ENCODE peak calls at places on chromosomes 13 and 19, in four cellular contexts. One of them, this sample, is unnamed.

GRCh38 chr13:50393641-50394040 is 378.4 kb downstream of the KCNRG start:
- DNase-seq in nephron progenitor cell: peak
- DNase-seq in AG09309: no peak
- DNase-seq in mammary epithelial cell: no peak
- DNase-seq in this sample: no peak

GRCh38 chr19:3479819-3480215 is 508 bp downstream of the SMIM24 start:
- DNase-seq in nephron progenitor cell: peak
- DNase-seq in mammary epithelial cell: no peak
- DNase-seq in AG09309: no peak
- DNase-seq in this sample: no peak

GRCh38 chr19:55146078-55146647 is 2.8 kb downstream of the TNNT1 start:
- DNase-seq in nephron progenitor cell: peak
- DNase-seq in AG09309: no peak
- DNase-seq in mammary epithelial cell: peak
- DNase-seq in this sample: no peak

GRCh38 chr19:29532097-29532496 is 6.3 kb downstream of the VSTM2B start:
- DNase-seq in nephron progenitor cell: no peak
- DNase-seq in AG09309: no peak
- DNase-seq in mammary epithelial cell: no peak
- DNase-seq in this sample: no peak

GRCh38 chr13:74675185-74675584 is 541.0 kb upstream of the KLF12 start:
- DNase-seq in AG09309: no peak
- DNase-seq in mammary epithelial cell: peak
- DNase-seq in nephron progenitor cell: no peak
- DNase-seq in this sample: no peak

GRCh38 chr13:28820099-28821051 is at the start of gene MTUS2:
- DNase-seq in nephron progenitor cell: peak
- DNase-seq in mammary epithelial cell: peak
- DNase-seq in AG09309: no peak
- DNase-seq in this sample: no peak

GRCh38 chr13:97700306-97700848 is 253.1 kb upstream of the IPO5 start:
- DNase-seq in AG09309: no peak
- DNase-seq in mammary epithelial cell: no peak
- DNase-seq in nephron progenitor cell: no peak
- DNase-seq in this sample: no peak

GRCh38 chr19:10412257-10412977 is 7.9 kb upstream of the PDE4A start:
- DNase-seq in mammary epithelial cell: no peak
- DNase-seq in AG09309: no peak
- DNase-seq in nephron progenitor cell: no peak
- DNase-seq in this sample: no peak

GRCh38 chr13:67792151-67792665 is 562.1 kb upstream of the PCDH9 start:
- DNase-seq in nephron progenitor cell: no peak
- DNase-seq in mammary epithelial cell: no peak
- DNase-seq in AG09309: no peak
- DNase-seq in this sample: no peak

GRCh38 chr19:7605490-7606222 is 10.0 kb downstream of the CAMSAP3 start:
- DNase-seq in AG09309: no peak
- DNase-seq in nephron progenitor cell: peak
- DNase-seq in mammary epithelial cell: peak
- DNase-seq in this sample: no peak

GRCh38 chr19:16216744-16217670 is 19.3 kb downstream of the AP1M1 start:
- DNase-seq in nephron progenitor cell: no peak
- DNase-seq in mammary epithelial cell: no peak
- DNase-seq in AG09309: no peak
- DNase-seq in this sample: no peak

GRCh38 chr19:6632002-6632621 is 37.8 kb downstream of the TNFSF14 start:
- DNase-seq in nephron progenitor cell: peak
- DNase-seq in mammary epithelial cell: peak
- DNase-seq in AG09309: peak
- DNase-seq in this sample: peak

GRCh38 chr13:107641574-107641973 is 573.8 kb downstream of the LIG4 start:
- DNase-seq in mammary epithelial cell: no peak
- DNase-seq in AG09309: no peak
- DNase-seq in nephron progenitor cell: no peak
- DNase-seq in this sample: no peak

GRCh38 chr13:29507356-29507755 is 88.1 kb downstream of the SLC7A1 start:
- DNase-seq in AG09309: no peak
- DNase-seq in mammary epithelial cell: no peak
- DNase-seq in nephron progenitor cell: no peak
- DNase-seq in this sample: no peak

GRCh38 chr19:49614096-49614857 is 23.3 kb downstream of the PRR12 start:
- DNase-seq in mammary epithelial cell: peak
- DNase-seq in nephron progenitor cell: no peak
- DNase-seq in AG09309: no peak
- DNase-seq in this sample: no peak

GRCh38 chr13:46926856-46927625 is 30.2 kb upstream of the HTR2A start:
- DNase-seq in mammary epithelial cell: no peak
- DNase-seq in AG09309: peak
- DNase-seq in nephron progenitor cell: no peak
- DNase-seq in this sample: no peak

GRCh38 chr13:73961181-73961580 is 173.0 kb downstream of the KLF12 start:
- DNase-seq in nephron progenitor cell: no peak
- DNase-seq in AG09309: no peak
- DNase-seq in mammary epithelial cell: no peak
- DNase-seq in this sample: no peak

GRCh38 chr13:63625869-63626268 is 2210.2 kb upstream of the PCDH20 start:
- DNase-seq in mammary epithelial cell: no peak
- DNase-seq in AG09309: no peak
- DNase-seq in nephron progenitor cell: no peak
- DNase-seq in this sample: no peak

GRCh38 chr19:13150187-13150918 is at the start of the genes IER2 and STX10:
- DNase-seq in mammary epithelial cell: peak
- DNase-seq in nephron progenitor cell: peak
- DNase-seq in AG09309: peak
- DNase-seq in this sample: peak

GRCh38 chr19:10069046-10069445 is 17.1 kb upstream of the SHFL start:
- DNase-seq in nephron progenitor cell: no peak
- DNase-seq in AG09309: no peak
- DNase-seq in mammary epithelial cell: peak
- DNase-seq in this sample: no peak

GRCh38 chr19:42206871-42207755 is 10.4 kb downstream of the DEDD2 start:
- DNase-seq in mammary epithelial cell: peak
- DNase-seq in AG09309: no peak
- DNase-seq in nephron progenitor cell: no peak
- DNase-seq in this sample: no peak

GRCh38 chr19:43780706-43781525 is at the start of gene KCNN4:
- DNase-seq in mammary epithelial cell: peak
- DNase-seq in nephron progenitor cell: no peak
- DNase-seq in AG09309: peak
- DNase-seq in this sample: no peak

GRCh38 chr19:10228925-10229324 is 2.2 kb downstream of the S1PR2 start:
- DNase-seq in nephron progenitor cell: peak
- DNase-seq in mammary epithelial cell: no peak
- DNase-seq in AG09309: no peak
- DNase-seq in this sample: no peak

GRCh38 chr13:28540612-28541011 is 45.7 kb upstream of the FLT1 start:
- DNase-seq in nephron progenitor cell: no peak
- DNase-seq in mammary epithelial cell: peak
- DNase-seq in AG09309: no peak
- DNase-seq in this sample: no peak

GRCh38 chr19:926595-927043 is 784 bp downstream of the ARID3A start:
- DNase-seq in mammary epithelial cell: no peak
- DNase-seq in AG09309: no peak
- DNase-seq in nephron progenitor cell: peak
- DNase-seq in this sample: no peak

GRCh38 chr13:93227280-93227905 is 786 bp downstream of the GPC6 start:
- DNase-seq in AG09309: peak
- DNase-seq in mammary epithelial cell: peak
- DNase-seq in nephron progenitor cell: peak
- DNase-seq in this sample: no peak

GRCh38 chr13:61880576-61881283 is 465.1 kb upstream of the PCDH20 start:
- DNase-seq in mammary epithelial cell: no peak
- DNase-seq in nephron progenitor cell: peak
- DNase-seq in AG09309: no peak
- DNase-seq in this sample: no peak

GRCh38 chr13:75400775-75401174 is 81.2 kb downstream of the TBC1D4 start:
- DNase-seq in mammary epithelial cell: no peak
- DNase-seq in nephron progenitor cell: no peak
- DNase-seq in AG09309: no peak
- DNase-seq in this sample: no peak

GRCh38 chr13:34863360-34864135 is 78.5 kb upstream of the NBEA start:
- DNase-seq in nephron progenitor cell: no peak
- DNase-seq in mammary epithelial cell: peak
- DNase-seq in AG09309: peak
- DNase-seq in this sample: peak

GRCh38 chr13:60431108-60431700 is 34.2 kb downstream of the TDRD3 start:
- DNase-seq in AG09309: peak
- DNase-seq in mammary epithelial cell: peak
- DNase-seq in nephron progenitor cell: peak
- DNase-seq in this sample: peak

GRCh38 chr19:11480927-11481776 is at the start of gene ELAVL3:
- DNase-seq in nephron progenitor cell: peak
- DNase-seq in mammary epithelial cell: no peak
- DNase-seq in AG09309: no peak
- DNase-seq in this sample: no peak

GRCh38 chr13:102548811-102549210 is 48.0 kb upstream of the TPP2 start:
- DNase-seq in mammary epithelial cell: no peak
- DNase-seq in AG09309: no peak
- DNase-seq in nephron progenitor cell: no peak
- DNase-seq in this sample: no peak

GRCh38 chr19:14840206-14840605 is 5.2 kb upstream of the OR7A5 start:
- DNase-seq in mammary epithelial cell: no peak
- DNase-seq in nephron progenitor cell: no peak
- DNase-seq in AG09309: no peak
- DNase-seq in this sample: no peak

GRCh38 chr19:28521169-28521568 is 691.8 kb downstream of the UQCRFS1 start:
- DNase-seq in nephron progenitor cell: no peak
- DNase-seq in AG09309: no peak
- DNase-seq in mammary epithelial cell: no peak
- DNase-seq in this sample: no peak

GRCh38 chr19:58439576-58440554 is at the start of gene ZNF132:
- DNase-seq in nephron progenitor cell: peak
- DNase-seq in mammary epithelial cell: peak
- DNase-seq in AG09309: peak
- DNase-seq in this sample: peak

GRCh38 chr19:48660854-48661731 is 11.7 kb downstream of the NTN5 start:
- DNase-seq in nephron progenitor cell: peak
- DNase-seq in AG09309: peak
- DNase-seq in mammary epithelial cell: peak
- DNase-seq in this sample: peak

GRCh38 chr13:113765241-113765910 is 6.3 kb downstream of the TMEM255B start:
- DNase-seq in AG09309: no peak
- DNase-seq in mammary epithelial cell: no peak
- DNase-seq in nephron progenitor cell: no peak
- DNase-seq in this sample: no peak

GRCh38 chr13:33349314-33349995 is 63.9 kb upstream of the STARD13 start:
- DNase-seq in mammary epithelial cell: no peak
- DNase-seq in AG09309: no peak
- DNase-seq in nephron progenitor cell: peak
- DNase-seq in this sample: no peak

DNA sequence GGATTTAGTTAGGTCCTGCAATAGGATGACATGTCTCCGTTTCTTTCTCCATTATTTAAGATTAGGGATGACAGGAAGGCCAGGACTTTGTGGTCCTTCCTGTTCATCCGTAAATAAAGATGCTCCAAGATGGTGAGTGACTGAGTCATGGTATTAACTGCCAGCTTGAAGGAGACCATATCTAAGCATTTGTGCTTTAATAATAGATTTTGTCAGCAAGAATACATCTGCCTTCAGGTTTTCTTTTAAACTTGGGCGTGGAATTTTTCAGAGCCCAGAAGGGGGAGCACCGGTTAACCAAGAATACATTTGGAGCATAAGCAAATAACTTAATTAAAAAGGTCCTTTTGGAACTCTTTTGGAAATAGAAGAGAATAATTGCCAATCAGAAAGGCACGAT is 68.2 kb downstream of the ARHGAP35 start:
- DNase-seq in nephron progenitor cell: no peak
- DNase-seq in AG09309: no peak
- DNase-seq in mammary epithelial cell: no peak
- DNase-seq in this sample: no peak
- TF ChIP-seq CTCF in nephron progenitor cell: no peak
- TF ChIP-seq CTCF in AG09309: peak
- TF ChIP-seq CTCF in mammary epithelial cell: no peak
- TF ChIP-seq CTCF in this sample: peak

GRCh38 chr13:95698047-95698749 is 21.3 kb downstream of the DNAJC3 start:
- DNase-seq in nephron progenitor cell: no peak
- DNase-seq in AG09309: no peak
- DNase-seq in mammary epithelial cell: peak
- DNase-seq in this sample: no peak
- TF ChIP-seq CTCF in nephron progenitor cell: peak
- TF ChIP-seq CTCF in AG09309: peak
- TF ChIP-seq CTCF in mammary epithelial cell: peak
- TF ChIP-seq CTCF in this sample: no peak

DNA sequence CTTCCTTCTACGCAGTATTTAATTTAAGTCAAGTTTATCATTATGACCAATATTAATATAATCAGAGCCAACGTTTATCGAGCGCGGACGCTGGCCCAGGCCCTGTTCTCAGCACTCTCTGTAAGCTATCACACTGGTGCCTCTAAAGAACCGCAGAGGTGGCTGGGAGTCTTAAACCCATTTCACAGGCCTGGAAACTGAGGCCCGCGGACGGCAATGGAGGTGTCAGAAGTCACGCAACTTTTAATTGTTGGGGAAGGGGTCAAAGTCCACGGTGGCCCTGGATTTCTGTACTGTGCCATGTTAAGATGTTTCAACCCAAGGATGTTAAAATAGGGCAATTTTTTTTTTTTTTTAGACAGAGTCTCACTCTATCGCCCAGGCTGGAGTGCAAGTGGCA is 8.8 kb downstream of the PTPRS start:
- DNase-seq in nephron progenitor cell: no peak
- DNase-seq in mammary epithelial cell: no peak
- DNase-seq in AG09309: no peak
- DNase-seq in this sample: no peak
- TF ChIP-seq CTCF in nephron progenitor cell: no peak
- TF ChIP-seq CTCF in mammary epithelial cell: no peak
- TF ChIP-seq CTCF in AG09309: no peak
- TF ChIP-seq CTCF in this sample: no peak

GRCh38 chr13:45219123-45219891 is 18.5 kb upstream of the KCTD4 start:
- DNase-seq in nephron progenitor cell: no peak
- DNase-seq in AG09309: no peak
- DNase-seq in mammary epithelial cell: no peak
- DNase-seq in this sample: no peak

GRCh38 chr13:45219938-45220375 is 19.1 kb upstream of the KCTD4 start:
- DNase-seq in mammary epithelial cell: peak
- DNase-seq in AG09309: peak
- DNase-seq in nephron progenitor cell: no peak
- DNase-seq in this sample: no peak

GRCh38 chr13:45222919-45223318 is 22.1 kb upstream of the KCTD4 start:
- DNase-seq in nephron progenitor cell: no peak
- DNase-seq in AG09309: no peak
- DNase-seq in mammary epithelial cell: no peak
- DNase-seq in this sample: no peak

GRCh38 chr13:45218689-45219088 is 17.8 kb upstream of the KCTD4 start:
- DNase-seq in nephron progenitor cell: no peak
- DNase-seq in AG09309: no peak
- DNase-seq in mammary epithelial cell: no peak
- DNase-seq in this sample: no peak

DNA sequence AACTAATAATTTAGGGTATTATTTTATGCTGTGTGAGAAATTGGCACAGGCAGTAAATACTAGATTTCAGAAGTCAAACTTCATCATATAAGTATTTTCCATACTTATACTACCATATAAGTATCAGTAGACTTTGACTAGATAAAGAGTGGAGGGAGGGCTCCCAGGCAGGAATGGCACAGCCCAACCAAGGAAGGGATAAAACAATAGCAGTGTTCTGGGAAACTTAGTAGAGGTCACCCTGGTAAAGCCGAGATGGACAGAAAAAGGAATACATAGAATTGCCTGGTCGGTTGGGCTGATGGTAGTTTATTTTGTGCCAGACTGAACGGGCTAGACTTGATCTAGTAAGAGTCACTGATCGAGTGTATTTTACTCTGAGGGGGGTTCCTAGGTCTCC is 19.6 kb upstream of the KCTD4 start:
- DNase-seq in nephron progenitor cell: no peak
- DNase-seq in AG09309: no peak
- DNase-seq in mammary epithelial cell: no peak
- DNase-seq in this sample: no peak
- TF ChIP-seq CTCF in nephron progenitor cell: no peak
- TF ChIP-seq CTCF in AG09309: no peak
- TF ChIP-seq CTCF in mammary epithelial cell: no peak
- TF ChIP-seq CTCF in this sample: no peak

This sample was measured in AG09319.